ENCODE peak calls at places on chromosomes 2 and 18, in ten cellular contexts. S is PC-3, P is HFF-Myc, F is GM12864, D is tibial nerve, O is hepatocyte, J is endothelial cell, C is progenitor cell of endocrine pancreas, K is fibroblast of lung, G is heart right ventricle. B is an unnamed sample.

GRCh38 chr2:136505462-136505861 is 259.9 kb upstream of the THSD7B start:
- DNase-seq in S (no peak), P (no peak), F (no peak), D (no peak), O (no peak), J (no peak), C (no peak), K (no peak), G (no peak), B (no peak)

GRCh38 chr2:149787206-149787605 is 199.6 kb upstream of the MMADHC start:
- DNase-seq in S (no peak), P (no peak), F (no peak), D (no peak), O (no peak), J (no peak), C (no peak), K (no peak), G (no peak), B (peak; percentile 18)

GRCh38 chr18:69081846-69082245 is 284.0 kb downstream of the CCDC102B start:
- DNase-seq in S (no peak), P (no peak), F (no peak), D (no peak), O (no peak), J (no peak), C (no peak), K (no peak), G (no peak), B (no peak)

GRCh38 chr2:88880441-88880953 is 189.0 kb downstream of the RPIA start:
- DNase-seq in S (peak; percentile 72), P (peak; percentile 35), F (no peak), D (no peak), O (peak; percentile 13), J (peak; percentile 43), C (no peak), K (peak; percentile 57), G (no peak), B (peak; percentile 63)

GRCh38 chr2:120231974-120232635 is 8.9 kb upstream of the TMEM185B start:
- DNase-seq in S (peak; percentile 22), P (no peak), F (peak; percentile 90), D (no peak), O (no peak), J (no peak), C (no peak), K (peak; percentile 61), G (no peak), B (peak; percentile 45)

GRCh38 chr2:227280895-227281294 is 44.2 kb upstream of the MFF start:
- DNase-seq in S (no peak), P (no peak), F (no peak), D (no peak), O (peak; percentile 11), J (no peak), C (no peak), K (no peak), G (no peak), B (peak; percentile 21)

GRCh38 chr2:125168442-125168841 is 1143.4 kb downstream of the CNTNAP5 start:
- DNase-seq in S (no peak), P (no peak), F (no peak), D (no peak), O (no peak), J (no peak), C (no peak), K (peak; percentile 2), G (no peak), B (peak; percentile 55)

GRCh38 chr2:160144278-160144990 is 55.6 kb downstream of the ITGB6 start:
- DNase-seq in S (no peak), P (no peak), F (no peak), D (no peak), O (no peak), J (no peak), C (no peak), K (no peak), G (no peak), B (no peak)

GRCh38 chr2:150997066-150997465 is 264.6 kb downstream of the RBM43 start:
- DNase-seq in S (no peak), P (peak; percentile 82), F (no peak), D (no peak), O (no peak), J (no peak), C (no peak), K (no peak), G (no peak), B (no peak)

GRCh38 chr2:60470340-60470739 is 83.1 kb downstream of the BCL11A start:
- DNase-seq in S (no peak), P (no peak), F (no peak), D (no peak), O (no peak), J (no peak), C (no peak), K (no peak), G (no peak), B (no peak)

GRCh38 chr18:56711706-56712445 is 60.7 kb downstream of the WDR7 start:
- DNase-seq in S (no peak), P (peak; percentile 21), F (no peak), D (no peak), O (no peak), J (no peak), C (no peak), K (no peak), G (no peak), B (no peak)

GRCh38 chr18:56715121-56715520 is 64.0 kb downstream of the WDR7 start:
- DNase-seq in S (no peak), P (no peak), F (no peak), D (no peak), O (no peak), J (no peak), C (no peak), K (no peak), G (no peak), B (no peak)

GRCh38 chr18:56712761-56713160 is 61.6 kb downstream of the WDR7 start:
- DNase-seq in S (no peak), P (no peak), F (no peak), D (no peak), O (no peak), J (no peak), C (no peak), K (no peak), G (no peak), B (peak; percentile 4)

DNA sequence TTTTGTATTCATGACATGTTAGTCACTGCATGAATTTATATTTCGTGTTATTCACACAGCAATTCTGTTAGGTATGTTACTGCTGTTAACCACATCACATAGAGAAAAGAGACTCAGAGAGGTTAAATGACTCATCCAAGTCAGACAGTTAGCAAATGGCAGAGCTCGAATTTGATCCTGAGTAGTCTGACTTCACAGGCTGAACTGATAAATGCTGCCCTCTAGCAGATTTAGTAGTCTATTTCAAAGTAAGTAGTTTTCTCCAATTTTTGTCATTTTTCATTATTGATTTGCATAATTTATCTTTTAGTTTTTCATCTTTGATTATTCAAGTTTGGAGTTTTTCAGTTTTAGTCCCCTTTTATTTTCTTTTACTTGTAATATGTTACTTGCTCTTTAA is 58.3 kb downstream of the WDR7 start:
- DNase-seq in S (peak; percentile 87), P (peak; percentile 63), F (peak; percentile 43), D (no peak), O (peak; percentile 56), J (no peak), C (no peak), K (peak; percentile 79), G (no peak), B (peak; percentile 88)
- TF ChIP-seq CTCF in S (peak; percentile 67), P (peak; percentile 27), F (no peak), D (peak; percentile 15), O (peak; percentile 28), J (no peak), C (no peak), K (no peak), G (peak; percentile 11), B (peak; percentile 41)

DNA sequence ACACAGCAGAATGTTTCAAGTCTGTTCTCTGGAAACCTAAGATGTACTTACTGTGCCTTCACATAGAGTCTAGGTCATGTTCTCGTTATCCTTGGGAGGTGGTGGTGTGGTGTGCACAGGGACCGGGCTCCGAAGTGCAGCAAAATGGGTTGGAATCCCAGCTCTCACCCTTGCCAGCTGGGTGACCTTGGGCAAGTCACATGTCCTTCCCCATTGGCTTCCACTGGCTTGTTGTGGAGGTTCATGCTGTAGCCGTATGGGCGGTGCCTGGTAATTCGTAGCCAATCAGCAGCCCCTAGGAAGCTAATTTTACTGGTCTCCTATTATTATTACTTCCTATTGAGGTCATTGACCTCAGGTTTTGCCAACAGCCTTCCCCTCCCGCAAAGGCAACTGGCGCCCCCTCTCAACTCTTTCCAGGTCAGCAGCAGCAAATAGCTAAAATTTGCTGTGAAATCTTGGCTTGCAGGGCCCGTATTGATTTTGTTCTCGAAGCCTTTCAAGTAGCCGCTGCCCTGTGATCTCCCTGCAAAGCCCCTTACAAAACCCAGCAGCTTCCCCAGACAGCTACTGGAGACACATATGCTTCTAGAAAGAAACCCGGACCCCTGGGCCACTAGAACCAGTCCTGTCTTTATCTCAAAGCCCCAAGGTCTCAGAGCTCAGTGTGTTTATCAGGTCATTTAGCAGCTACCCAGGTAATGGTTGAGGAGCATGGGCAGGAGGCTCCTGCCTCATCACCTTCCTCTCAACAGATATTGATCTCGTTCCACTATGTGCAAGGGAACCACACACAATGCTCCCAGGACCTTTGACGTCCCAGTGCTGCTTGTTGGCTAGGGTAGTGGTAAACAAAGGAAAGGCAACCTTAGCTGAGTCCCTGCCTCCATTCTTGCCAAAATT is 66.5 kb upstream of the SLC1A4 start:
- DNase-seq in S (no peak), P (no peak), F (no peak), D (no peak), O (no peak), J (no peak), C (peak; percentile 22), K (no peak), G (no peak), B (no peak)
- TF ChIP-seq CTCF in S (peak; percentile 10), P (no peak), F (no peak), D (no peak), O (no peak), J (no peak), C (peak; percentile 36), K (no peak), G (no peak), B (no peak)

GRCh38 chr2:174605687-174606086 is 8.1 kb upstream of the WIPF1 start:
- DNase-seq in S (peak; percentile 33), P (no peak), F (no peak), D (no peak), O (no peak), J (no peak), C (no peak), K (peak; percentile 64), G (no peak), B (peak; percentile 45)
- TF ChIP-seq CTCF in S (peak; percentile 66), P (no peak), F (peak; percentile 59), D (peak; percentile 52), O (peak; percentile 52), J (peak; percentile 43), C (peak; percentile 42), K (peak; percentile 47), G (peak; percentile 18), B (peak; percentile 46)

DNA sequence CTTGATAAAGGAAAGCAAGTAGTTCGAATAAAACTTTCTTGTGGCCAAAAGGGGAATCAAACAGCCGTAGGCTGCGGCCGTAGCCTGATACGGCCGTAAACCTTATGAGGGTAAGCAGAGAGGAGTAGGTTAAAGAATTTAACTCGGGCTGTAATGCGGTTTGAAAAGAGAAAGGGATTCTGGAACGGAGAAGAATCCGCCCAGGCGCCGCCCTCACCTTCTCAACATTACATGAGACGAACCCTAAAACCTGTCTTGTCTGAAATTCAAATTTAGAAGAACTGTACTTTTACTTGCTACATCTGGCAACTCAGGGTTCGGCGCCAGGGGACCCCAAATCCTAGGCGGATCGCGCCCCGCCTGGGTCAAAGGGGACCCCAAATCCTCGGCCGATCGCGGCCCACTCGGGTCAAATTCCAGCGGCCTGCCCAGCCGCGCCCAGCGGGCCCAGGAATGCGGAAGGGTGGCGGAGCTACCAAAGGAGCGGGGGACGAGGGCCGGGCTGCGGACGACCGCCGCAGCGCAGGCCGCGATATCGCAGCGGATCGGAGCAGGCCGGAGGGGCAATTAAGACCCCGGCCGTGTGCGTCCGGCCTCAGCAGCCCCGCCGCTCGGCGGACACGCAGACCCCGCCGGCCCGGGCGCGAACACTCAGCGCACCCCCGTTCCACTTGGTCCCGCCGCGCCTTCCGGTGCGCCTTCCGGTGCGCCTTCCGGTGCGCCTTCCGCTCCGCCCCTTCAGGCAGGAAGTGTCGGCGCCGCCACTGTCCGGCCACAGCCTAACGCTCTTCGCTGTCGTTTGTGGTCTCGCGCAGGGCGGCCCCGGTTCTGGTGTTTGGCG is at the start of gene MYL12B:
- DNase-seq in S (peak; percentile 83), P (no peak), F (no peak), D (peak; percentile 65), O (peak; percentile 93), J (peak; percentile 79), C (peak; percentile 67), K (peak; percentile 69), G (peak; percentile 82), B (peak; percentile 83)
- TF ChIP-seq CTCF in S (no peak), P (no peak), F (no peak), D (no peak), O (no peak), J (no peak), C (peak; percentile 13), K (no peak), G (no peak), B (no peak)

B was measured in epithelial cell of esophagus.